ENCODE peak calls at places on chromosomes 3 and 15, in nine cellular contexts. T is cardiac muscle cell; J is transverse colon; E is effector memory CD4-positive, alpha-beta T cell; G is psoas muscle; M is right atrium auricular region; O is epithelial cell of prostate; K is esophagus squamous epithelium; W is CD4-positive, alpha-beta T cell. F is an unnamed sample.

GRCh38 chr3:182570934-182571594 is 222.2 kb upstream of the ATP11B start:
- DNase-seq in T (no peak), J (no peak), E (no peak), G (no peak), M (no peak), O (no peak), K (no peak), W (no peak), F (no peak)

GRCh38 chr3:73733796-73734195 is 109.1 kb upstream of the PDZRN3 start:
- DNase-seq in T (no peak), J (no peak), E (no peak), G (no peak), M (no peak), O (no peak), K (no peak), W (no peak), F (no peak)

GRCh38 chr3:147930417-147930816 is 521.3 kb downstream of the ZIC1 start:
- DNase-seq in T (peak), J (no peak), E (no peak), G (no peak), M (no peak), O (no peak), K (no peak), W (no peak), F (no peak)

GRCh38 chr15:25805006-25805405 is 58.1 kb downstream of the ATP10A start:
- DNase-seq in T (no peak), J (no peak), E (no peak), G (no peak), M (no peak), O (no peak), K (no peak), W (no peak), F (no peak)

GRCh38 chr3:16906679-16907078 is 21.9 kb downstream of the PLCL2 start:
- DNase-seq in T (peak), J (peak), E (no peak), G (no peak), M (no peak), O (peak), K (no peak), W (no peak), F (no peak)

GRCh38 chr3:78734048-78734637 is 1033.7 kb downstream of the ROBO1 start:
- DNase-seq in T (peak), J (no peak), E (no peak), G (no peak), M (no peak), O (no peak), K (no peak), W (no peak), F (no peak)

GRCh38 chr3:151318313-151318712 is 1.7 kb upstream of the GPR87 start:
- DNase-seq in T (no peak), J (no peak), E (no peak), G (no peak), M (no peak), O (no peak), K (no peak), W (no peak), F (no peak)

GRCh38 chr3:104805042-104805441 is 561.7 kb upstream of the ALCAM start:
- DNase-seq in T (no peak), J (no peak), E (no peak), G (no peak), M (no peak), O (no peak), K (no peak), W (no peak), F (no peak)

GRCh38 chr3:187783098-187783497 is 37.8 kb upstream of the BCL6 start:
- DNase-seq in T (peak), J (no peak), E (no peak), G (no peak), M (no peak), O (peak), K (no peak), W (no peak), F (no peak)
- H3K27ac ChIP-seq in T (no peak), J (no peak), E (no peak), G (no peak), M (peak), O (peak), K (peak), W (no peak), F (no peak)

DNA sequence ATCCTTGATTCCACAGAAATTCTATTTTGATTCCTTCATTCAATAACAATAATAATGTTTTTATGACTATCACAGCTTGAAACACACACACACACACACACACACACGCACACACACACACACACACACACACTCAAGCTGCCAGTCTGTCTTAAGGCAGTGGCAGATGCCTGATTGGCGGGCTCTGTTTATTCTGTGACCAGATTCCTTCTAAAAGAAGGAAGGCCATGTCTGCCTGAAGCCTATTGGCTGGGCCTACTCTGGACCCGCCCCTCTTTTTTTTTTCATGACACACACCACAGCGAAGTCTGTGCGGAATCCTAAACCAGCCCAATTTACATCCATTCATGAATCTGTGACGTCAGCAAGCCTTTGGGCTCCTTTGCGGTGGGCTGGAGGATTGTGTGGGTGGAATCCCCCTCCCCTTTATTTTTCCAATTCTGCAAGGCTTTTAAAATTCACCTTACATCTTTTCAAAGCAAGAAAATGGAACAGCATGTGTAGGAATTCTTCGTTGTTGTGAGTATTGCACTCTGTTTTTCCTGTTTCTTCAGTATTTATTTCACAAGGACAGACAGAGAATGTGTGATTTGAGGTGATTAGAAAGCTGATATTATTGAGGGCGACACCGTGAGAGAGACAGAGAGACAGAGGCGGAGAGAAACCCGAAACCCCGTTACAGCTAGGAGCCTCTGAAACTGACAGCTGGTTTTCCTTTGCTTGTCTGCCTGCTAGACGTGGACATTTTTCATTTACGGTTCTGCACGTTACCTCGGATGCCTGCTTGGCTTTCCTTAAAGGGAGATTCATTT is at the start of gene MAP3K13:
- DNase-seq in T (peak), J (peak), E (peak), G (peak), M (peak), O (peak), K (peak), W (no peak), F (peak)
- H3K27ac ChIP-seq in T (peak), J (peak), E (no peak), G (peak), M (peak), O (peak), K (peak), W (no peak), F (peak)

GRCh38 chr3:187903697-187904096 is 158.4 kb upstream of the BCL6 start:
- DNase-seq in T (no peak), J (no peak), E (no peak), G (no peak), M (no peak), O (no peak), K (no peak), W (no peak), F (no peak)

GRCh38 chr3:187906922-187907321 is 161.7 kb upstream of the BCL6 start:
- DNase-seq in T (no peak), J (no peak), E (no peak), G (no peak), M (no peak), O (no peak), K (no peak), W (no peak), F (no peak)

GRCh38 chr3:187909871-187910270 is 164.6 kb upstream of the BCL6 start:
- DNase-seq in T (no peak), J (no peak), E (no peak), G (no peak), M (no peak), O (no peak), K (no peak), W (no peak), F (no peak)

GRCh38 chr3:187902938-187903337 is 157.7 kb upstream of the BCL6 start:
- DNase-seq in T (no peak), J (no peak), E (no peak), G (no peak), M (no peak), O (no peak), K (no peak), W (no peak), F (no peak)

DNA sequence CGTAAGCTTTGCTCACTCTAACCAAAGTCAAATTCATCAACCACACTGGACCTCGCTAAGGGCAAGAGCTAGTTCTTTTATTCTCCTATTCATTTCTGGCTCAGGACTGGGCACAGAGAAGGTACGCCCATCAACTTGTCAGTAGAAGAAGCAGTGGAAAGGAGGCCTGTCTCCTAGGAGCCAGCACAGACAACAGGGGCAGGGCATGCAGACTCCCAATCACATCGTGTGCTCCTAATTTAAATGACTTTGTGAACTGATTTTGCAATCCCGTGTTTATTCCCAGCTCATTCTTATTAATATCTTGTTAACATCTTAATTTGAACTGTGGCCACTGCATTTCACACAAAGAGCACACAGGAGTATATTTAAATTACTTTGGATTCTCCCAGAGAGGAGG is 161.1 kb upstream of the BCL6 start:
- DNase-seq in T (no peak), J (no peak), E (no peak), G (no peak), M (no peak), O (no peak), K (no peak), W (no peak), F (no peak)
- H3K27ac ChIP-seq in T (no peak), J (peak), E (no peak), G (no peak), M (no peak), O (no peak), K (peak), W (no peak), F (no peak)

DNA sequence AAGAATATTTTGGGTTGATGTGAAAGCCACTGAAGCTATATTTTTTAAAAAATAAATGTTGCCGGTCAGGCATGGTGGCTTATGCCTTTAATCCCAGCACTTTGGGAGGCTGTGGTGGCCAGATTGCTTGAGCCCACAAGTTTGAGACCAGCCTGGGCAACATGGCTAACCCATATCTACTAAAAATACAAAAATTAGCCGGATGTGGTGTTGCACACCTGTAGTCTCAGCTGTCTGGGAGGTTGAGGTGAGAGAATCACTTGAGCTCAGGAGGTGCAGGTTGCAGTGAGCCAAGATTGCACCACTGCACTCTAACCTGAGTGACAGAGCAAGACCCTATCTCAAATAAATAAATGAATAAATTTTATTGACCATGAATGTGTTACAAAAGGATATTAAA is 39.6 kb downstream of the GOLM2 start:
- DNase-seq in T (no peak), J (no peak), E (no peak), G (no peak), M (no peak), O (no peak), K (no peak), W (no peak), F (no peak)
- H3K27ac ChIP-seq in T (no peak), J (no peak), E (no peak), G (no peak), M (no peak), O (no peak), K (no peak), W (no peak), F (no peak)

GRCh38 chr15:49066374-49066773 is 20.1 kb upstream of the SECISBP2L start:
- DNase-seq in T (no peak), J (no peak), E (no peak), G (no peak), M (no peak), O (no peak), K (no peak), W (no peak), F (no peak)

GRCh38 chr15:49064884-49065283 is 18.6 kb upstream of the SECISBP2L start:
- DNase-seq in T (no peak), J (no peak), E (no peak), G (no peak), M (no peak), O (no peak), K (no peak), W (no peak), F (no peak)

GRCh38 chr15:49062900-49063299 is 16.7 kb upstream of the SECISBP2L start:
- DNase-seq in T (no peak), J (no peak), E (no peak), G (no peak), M (no peak), O (no peak), K (no peak), W (no peak), F (no peak)

GRCh38 chr15:49063402-49064280 is 17.4 kb upstream of the SECISBP2L start:
- DNase-seq in T (no peak), J (no peak), E (no peak), G (no peak), M (no peak), O (no peak), K (no peak), W (no peak), F (no peak)

GRCh38 chr15:49064281-49064653 is 18.0 kb upstream of the SECISBP2L start:
- DNase-seq in T (no peak), J (no peak), E (no peak), G (no peak), M (no peak), O (no peak), K (no peak), W (no peak), F (no peak)
- H3K27ac ChIP-seq in T (no peak), J (no peak), E (no peak), G (no peak), M (no peak), O (no peak), K (no peak), W (no peak), F (no peak)

DNA sequence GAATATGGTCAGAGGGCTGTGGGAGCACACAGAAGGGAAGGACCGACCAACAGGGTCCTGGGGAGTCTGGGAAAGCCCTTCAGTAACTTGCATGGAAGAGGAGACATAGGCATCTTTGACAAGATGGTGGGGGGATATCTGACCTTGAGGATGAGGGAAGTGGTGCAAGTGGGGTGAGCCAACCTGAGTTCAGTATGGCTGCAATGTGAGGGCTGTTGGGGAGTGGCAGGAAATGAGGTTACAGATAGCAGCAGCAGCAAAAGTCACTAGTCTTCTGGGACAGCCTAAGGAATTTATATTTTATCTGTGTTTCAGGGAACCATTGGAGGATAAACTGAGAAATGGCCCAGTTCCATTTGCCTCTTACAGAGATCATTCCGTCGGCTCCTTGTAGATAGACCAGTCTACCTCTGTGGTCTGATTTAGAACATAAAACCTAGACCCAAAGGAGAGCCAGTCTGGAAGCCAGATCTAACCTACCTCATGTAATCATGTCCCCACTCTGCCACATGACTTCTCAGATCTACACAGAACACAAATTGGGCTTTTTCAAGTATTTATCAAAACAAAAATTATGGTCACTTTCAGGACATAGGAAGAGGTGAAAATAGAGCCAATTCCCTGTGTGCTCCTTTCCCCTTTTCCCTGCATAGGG is 75.6 kb downstream of the ST6GAL1 start:
- DNase-seq in T (no peak), J (no peak), E (no peak), G (no peak), M (no peak), O (no peak), K (no peak), W (no peak), F (no peak)
- H3K27ac ChIP-seq in T (no peak), J (no peak), E (peak), G (no peak), M (no peak), O (no peak), K (no peak), W (no peak), F (no peak)

GRCh38 chr3:159795776-159796175 is 192.9 kb upstream of the IL12A start:
- DNase-seq in T (no peak), J (no peak), E (no peak), G (no peak), M (no peak), O (no peak), K (no peak), W (no peak), F (no peak)

GRCh38 chr3:159796744-159797143 is 191.9 kb upstream of the IL12A start:
- DNase-seq in T (peak), J (no peak), E (no peak), G (no peak), M (no peak), O (no peak), K (no peak), W (no peak), F (no peak)

GRCh38 chr3:159798951-159799350 is 189.7 kb upstream of the IL12A start:
- DNase-seq in T (peak), J (no peak), E (no peak), G (no peak), M (no peak), O (no peak), K (no peak), W (no peak), F (no peak)

GRCh38 chr3:159796226-159796625 is 192.4 kb upstream of the IL12A start:
- DNase-seq in T (no peak), J (no peak), E (no peak), G (no peak), M (no peak), O (no peak), K (no peak), W (no peak), F (no peak)

DNA sequence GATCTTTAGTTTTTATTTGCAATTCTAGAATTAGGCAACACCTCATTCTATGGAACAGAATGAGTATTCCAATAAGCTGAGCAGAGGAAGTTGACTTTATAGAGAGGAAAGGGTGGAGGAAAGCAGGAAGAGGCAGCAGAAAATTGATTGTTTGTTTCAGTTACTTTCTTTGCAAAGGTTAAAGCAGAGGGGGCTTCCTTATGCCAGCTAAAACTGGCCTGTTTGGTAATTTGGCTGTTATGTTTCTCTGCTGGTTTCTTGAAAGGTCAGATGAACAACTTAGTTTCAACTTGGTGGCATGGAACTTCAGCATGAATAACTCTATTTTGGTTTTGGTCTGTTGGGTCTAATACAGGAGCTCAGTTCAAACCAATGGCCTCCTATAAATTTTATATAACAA is 190.9 kb upstream of the IL12A start:
- DNase-seq in T (no peak), J (no peak), E (no peak), G (no peak), M (no peak), O (no peak), K (no peak), W (no peak), F (no peak)
- H3K27ac ChIP-seq in T (no peak), J (peak), E (no peak), G (no peak), M (peak), O (no peak), K (peak), W (no peak), F (peak)

DNA sequence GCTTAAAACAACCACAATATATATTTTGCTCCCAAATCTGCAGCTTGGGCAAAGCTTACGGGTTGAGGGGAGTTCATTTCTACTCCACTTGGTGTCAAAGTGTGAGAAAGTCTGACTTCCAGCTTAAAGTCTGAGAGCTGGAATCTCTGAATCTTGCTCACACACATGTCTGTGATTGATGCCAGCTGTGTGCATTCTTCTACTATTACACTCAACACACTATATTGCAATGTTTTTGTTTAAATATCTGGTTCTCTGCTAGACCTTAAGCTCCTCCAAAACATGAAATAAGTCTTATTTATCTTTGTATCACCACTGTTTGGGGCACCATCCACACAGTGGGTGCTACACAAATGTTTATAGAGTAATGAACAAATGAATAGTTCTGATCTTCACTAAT is 36.7 kb upstream of the SECISBP2L start:
- DNase-seq in T (peak), J (no peak), E (no peak), G (no peak), M (no peak), O (no peak), K (no peak), W (no peak), F (no peak)
- H3K27ac ChIP-seq in T (no peak), J (no peak), E (no peak), G (no peak), M (no peak), O (no peak), K (no peak), W (no peak), F (no peak)

F was measured in substantia nigra.